ENCODE peak calls at places on chromosomes 7 and 10, in seven cellular contexts. I, Q, Z, T, V, H and J are unnamed samples.
A peak's percentile ranks its signal among the peaks of the same experiment; 100 is the strongest.

GRCh38 chr7:55423277-55423711 is 58.2 kb downstream of the LANCL2 start:
- DNase-seq in I (no peak), Q (no peak), Z (no peak), T (no peak), V (no peak), H (no peak), J (no peak)

GRCh38 chr10:125340871-125341270 is 180.5 kb upstream of the CTBP2 start:
- DNase-seq in I (no peak), Q (no peak), Z (no peak), T (no peak), V (no peak), H (no peak), J (no peak)

GRCh38 chr10:121831777-121832176 is 96.1 kb downstream of the ATE1 start:
- DNase-seq in I (no peak), Q (no peak), Z (no peak), T (no peak), V (no peak), H (no peak), J (no peak)

GRCh38 chr7:135745702-135746312 is 2.8 kb downstream of the FAM180A start:
- DNase-seq in I (no peak), Q (peak; percentile 41), Z (no peak), T (peak; percentile 68), V (peak; percentile 61), H (peak; percentile 86), J (no peak)

GRCh38 chr7:21092923-21093702 is 306.4 kb upstream of the SP8 start:
- DNase-seq in I (no peak), Q (no peak), Z (no peak), T (no peak), V (no peak), H (no peak), J (no peak)

GRCh38 chr7:25922296-25922695 is 229.7 kb upstream of the NFE2L3 start:
- DNase-seq in I (no peak), Q (no peak), Z (no peak), T (no peak), V (no peak), H (no peak), J (no peak)

GRCh38 chr10:57262908-57263307 is 901.8 kb upstream of the ZWINT start:
- DNase-seq in I (no peak), Q (no peak), Z (no peak), T (no peak), V (no peak), H (no peak), J (no peak)

GRCh38 chr10:133267829-133268228 is 8.8 kb downstream of the ADAM8 start:
- DNase-seq in I (no peak), Q (no peak), Z (no peak), T (no peak), V (no peak), H (no peak), J (no peak)

GRCh38 chr7:129514683-129515082 is 12.4 kb downstream of the SMKR1 start:
- DNase-seq in I (peak; percentile 4), Q (no peak), Z (no peak), T (no peak), V (no peak), H (no peak), J (no peak)

GRCh38 chr7:91436655-91437054 is 172.4 kb downstream of the FZD1 start:
- DNase-seq in I (no peak), Q (no peak), Z (no peak), T (no peak), V (no peak), H (no peak), J (no peak)

GRCh38 chr7:94301024-94301588 is 93.6 kb upstream of the COL1A2 start:
- DNase-seq in I (peak; percentile 38), Q (peak; percentile 76), Z (no peak), T (peak; percentile 82), V (peak; percentile 89), H (peak; percentile 81), J (peak; percentile 10)

GRCh38 chr10:68560201-68560915 is at the start of gene TET1:
- DNase-seq in I (no peak), Q (peak; percentile 66), Z (no peak), T (peak; percentile 70), V (peak; percentile 47), H (peak; percentile 28), J (peak; percentile 76)

GRCh38 chr7:12694817-12695216 is 7.4 kb downstream of the ARL4A start:
- DNase-seq in I (no peak), Q (no peak), Z (no peak), T (no peak), V (no peak), H (no peak), J (no peak)

GRCh38 chr10:77919713-77920108 is 6.8 kb downstream of the DLG5 start:
- DNase-seq in I (no peak), Q (no peak), Z (no peak), T (no peak), V (no peak), H (no peak), J (no peak)

GRCh38 chr7:55254242-55254595 is 110.9 kb upstream of the LANCL2 start:
- DNase-seq in I (no peak), Q (no peak), Z (no peak), T (no peak), V (no peak), H (no peak), J (no peak)

GRCh38 chr10:62081322-62081945 is 179.9 kb downstream of the ARID5B start:
- DNase-seq in I (no peak), Q (no peak), Z (no peak), T (no peak), V (no peak), H (no peak), J (no peak)

GRCh38 chr7:106552645-106553445 is 108.1 kb downstream of the CCDC71L start:
- DNase-seq in I (no peak), Q (no peak), Z (no peak), T (no peak), V (no peak), H (no peak), J (no peak)

GRCh38 chr10:118870467-118871243 is 115.9 kb upstream of the CACUL1 start:
- DNase-seq in I (no peak), Q (peak; percentile 15), Z (no peak), T (no peak), V (peak; percentile 21), H (peak; percentile 23), J (peak; percentile 66)

GRCh38 chr7:139242741-139243281 is 11.8 kb downstream of the UBN2 start:
- DNase-seq in I (no peak), Q (no peak), Z (no peak), T (no peak), V (no peak), H (no peak), J (no peak)

GRCh38 chr7:44541-44896 is 147.9 kb upstream of the FAM20C start:
- DNase-seq in I (peak; percentile 20), Q (peak; percentile 3), Z (no peak), T (peak; percentile 11), V (peak; percentile 2), H (no peak), J (no peak)

GRCh38 chr7:11212080-11212711 is 238.5 kb downstream of the PHF14 start:
- DNase-seq in I (no peak), Q (peak; percentile 55), Z (peak; percentile 15), T (no peak), V (peak; percentile 50), H (no peak), J (peak; percentile 52)

GRCh38 chr7:38163671-38164070 is 14.4 kb upstream of the STARD3NL start:
- DNase-seq in I (no peak), Q (no peak), Z (no peak), T (no peak), V (no peak), H (no peak), J (no peak)

GRCh38 chr7:52747817-52748216 is 287.6 kb upstream of the POM121L12 start:
- DNase-seq in I (no peak), Q (no peak), Z (no peak), T (no peak), V (no peak), H (no peak), J (no peak)

GRCh38 chr7:52753855-52754254 is 281.6 kb upstream of the POM121L12 start:
- DNase-seq in I (no peak), Q (no peak), Z (no peak), T (no peak), V (no peak), H (no peak), J (no peak)

GRCh38 chr7:52749880-52750279 is 285.6 kb upstream of the POM121L12 start:
- DNase-seq in I (no peak), Q (no peak), Z (no peak), T (no peak), V (no peak), H (no peak), J (peak; percentile 13)
- TF ChIP-seq CTCF in I (no peak), Q (no peak), Z (no peak), T (no peak), V (no peak), H (no peak), J (peak; percentile 44)

GRCh38 chr7:35241884-35242283 is 12.0 kb downstream of the TBX20 start:
- DNase-seq in I (no peak), Q (no peak), Z (no peak), T (no peak), V (no peak), H (no peak), J (no peak)
- TF ChIP-seq CTCF in I (no peak), Q (no peak), Z (no peak), T (peak; percentile 13), V (no peak), H (no peak), J (peak; percentile 45)

DNA sequence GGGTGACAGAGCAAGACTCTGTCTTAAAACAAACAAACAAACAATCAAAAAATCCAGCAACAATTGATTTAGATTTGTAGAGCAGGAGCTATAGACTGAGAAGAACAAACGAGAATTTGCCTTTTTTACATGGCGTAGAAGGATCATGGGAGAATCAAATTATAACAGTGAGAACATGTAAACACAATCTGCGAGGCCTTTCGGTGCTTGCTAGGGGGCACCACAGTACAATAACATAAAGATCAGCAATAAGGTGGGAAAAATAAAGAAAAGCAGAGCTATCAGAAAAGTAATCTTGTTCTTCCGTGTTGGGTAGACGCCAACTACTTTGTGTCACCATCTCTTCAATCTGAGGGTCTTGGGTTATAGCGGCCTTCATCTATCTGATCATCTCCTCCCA is 82.2 kb downstream of the NOD1 start:
- DNase-seq in I (no peak), Q (no peak), Z (no peak), T (no peak), V (no peak), H (no peak), J (no peak)
- TF ChIP-seq CTCF in I (no peak), Q (no peak), Z (no peak), T (no peak), V (no peak), H (no peak), J (peak; percentile 51)

DNA sequence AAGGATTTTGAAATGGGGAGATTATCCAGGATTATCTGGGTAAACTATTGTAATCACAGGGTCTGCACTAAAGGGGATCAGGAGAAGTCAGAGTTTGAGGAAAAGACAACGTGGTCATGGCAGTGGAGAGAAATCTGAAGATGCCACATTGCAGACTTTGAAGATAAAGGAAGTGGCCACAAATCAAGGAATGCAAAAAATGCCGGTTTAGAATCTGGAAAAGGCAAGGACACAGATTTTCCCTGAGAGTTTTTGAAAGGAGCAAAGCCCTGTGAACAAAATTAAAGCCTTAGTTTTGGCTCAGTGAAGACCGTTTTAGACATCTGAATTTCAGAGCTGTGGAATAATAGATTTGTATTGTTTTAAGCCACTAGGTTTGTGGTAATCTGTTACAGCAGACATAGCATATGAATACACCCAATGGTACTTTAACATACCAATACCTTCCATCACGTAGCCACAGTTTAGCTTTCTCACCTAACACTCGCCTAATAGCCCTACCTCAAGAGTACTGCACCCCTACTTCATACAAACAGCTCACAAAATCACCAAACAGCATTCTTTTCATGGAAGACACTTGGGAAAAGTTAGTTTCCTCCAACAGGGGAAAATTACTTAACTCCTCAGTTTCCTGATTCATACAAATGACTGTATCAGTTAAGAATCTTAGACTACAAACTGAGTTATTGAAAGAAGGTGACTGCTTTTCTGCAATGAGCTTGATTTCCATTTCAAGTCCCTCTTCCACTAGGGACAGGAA is 446.5 kb downstream of the INHBA start:
- DNase-seq in I (no peak), Q (no peak), Z (no peak), T (no peak), V (no peak), H (no peak), J (no peak)
- TF ChIP-seq CTCF in I (no peak), Q (no peak), Z (no peak), T (no peak), V (no peak), H (no peak), J (no peak)